ENCODE peak calls at places on chromosomes 13 and 19, in five cellular contexts. B, V, X, Z and J are unnamed samples.

GRCh38 chr19:46299004-46299509 is 2.2 kb downstream of the HIF3A start:
- DNase-seq in B (no peak), Z (no peak), V (no peak), X (peak), J (peak)

GRCh38 chr13:51318876-51319275 is 20.6 kb upstream of the SERPINE3 start:
- DNase-seq in Z (no peak), B (no peak), V (no peak), X (no peak), J (no peak)

GRCh38 chr13:23750383-23751121 is 138.6 kb downstream of the MIPEP start:
- DNase-seq in B (no peak), V (no peak), Z (no peak), X (no peak), J (no peak)

GRCh38 chr13:98509271-98510155 is 67.4 kb downstream of the STK24 start:
- DNase-seq in V (peak), X (peak), Z (peak), B (no peak), J (peak)

GRCh38 chr13:79589605-79590511 is 108.9 kb downstream of the NDFIP2 start:
- DNase-seq in V (no peak), Z (no peak), X (no peak), B (no peak), J (no peak)

GRCh38 chr19:35247526-35248309 is 1.1 kb upstream of the LSR start:
- DNase-seq in V (peak), Z (peak), X (peak), B (peak), J (peak)

GRCh38 chr13:53200498-53201453 is 172.2 kb downstream of the OLFM4 start:
- DNase-seq in V (no peak), X (no peak), Z (no peak), B (peak), J (no peak)

GRCh38 chr13:114145256-114145655 is 12.8 kb upstream of the RASA3 start:
- DNase-seq in X (no peak), B (no peak), V (no peak), Z (no peak), J (no peak)

GRCh38 chr19:4061683-4062575 is 4.8 kb downstream of the ZBTB7A start:
- DNase-seq in V (no peak), Z (no peak), B (peak), X (no peak), J (no peak)

GRCh38 chr19:4069331-4069959 is 2.7 kb upstream of the ZBTB7A start:
- DNase-seq in Z (no peak), V (no peak), X (no peak), B (peak), J (no peak)

GRCh38 chr13:98451676-98452105 is 125.2 kb downstream of the STK24 start:
- DNase-seq in B (no peak), V (no peak), X (no peak), Z (no peak), J (no peak)

GRCh38 chr19:45972081-45972943 is 1.4 kb downstream of the NOVA2 start:
- DNase-seq in Z (no peak), X (no peak), B (no peak), V (no peak), J (no peak)

GRCh38 chr13:94232956-94233355 is 246.5 kb downstream of the DCT start:
- DNase-seq in Z (no peak), V (no peak), B (no peak), X (no peak), J (no peak)

GRCh38 chr13:32255744-32256120 is 59.4 kb downstream of the ZAR1L start:
- DNase-seq in X (peak), B (no peak), Z (no peak), V (no peak), J (no peak)

GRCh38 chr19:4379383-4380253 is 20.7 kb downstream of the SH3GL1 start:
- DNase-seq in B (no peak), X (no peak), Z (no peak), V (peak), J (peak)

GRCh38 chr13:84050551-84050950 is 168.3 kb upstream of the SLITRK1 start:
- DNase-seq in B (no peak), V (no peak), Z (no peak), X (no peak), J (no peak)

GRCh38 chr19:8655340-8655709 is 24.9 kb downstream of the NFILZ start:
- DNase-seq in X (no peak), Z (peak), B (no peak), V (no peak), J (no peak)

GRCh38 chr19:10848208-10848843 is at the start of gene C19orf38:
- DNase-seq in Z (no peak), X (no peak), V (no peak), B (no peak), J (no peak)

GRCh38 chr19:45645068-45645630 is 6.0 kb upstream of the EML2 start:
- DNase-seq in X (no peak), Z (no peak), V (no peak), B (no peak), J (no peak)

GRCh38 chr19:40598918-40599307 is 2.3 kb upstream of the LTBP4 start:
- DNase-seq in X (no peak), Z (no peak), V (no peak), B (no peak), J (no peak)

GRCh38 chr13:79999601-80000000 is 341.3 kb downstream of the SPRY2 start:
- DNase-seq in B (no peak), V (no peak), X (no peak), Z (no peak), J (no peak)

GRCh38 chr13:111552891-111553637 is 232.6 kb downstream of the TEX29 start:
- DNase-seq in V (no peak), X (no peak), B (no peak), Z (no peak), J (no peak)

GRCh38 chr19:36973021-36973843 is 57.1 kb downstream of the ZNF568 start:
- DNase-seq in Z (peak), V (peak), X (no peak), B (peak), J (no peak)

GRCh38 chr19:19900574-19901444 is at the start of gene ZNF93:
- DNase-seq in B (peak), Z (peak), V (peak), X (peak), J (no peak)

GRCh38 chr13:102948006-102948405 is 102.2 kb downstream of the ERCC5 start:
- DNase-seq in X (no peak), Z (no peak), B (no peak), V (no peak), J (no peak)

GRCh38 chr19:18746393-18747167 is 44.5 kb downstream of the COMP start:
- DNase-seq in Z (no peak), V (no peak), B (peak), X (no peak), J (no peak)

GRCh38 chr19:45526143-45526542 is 18.9 kb downstream of the VASP start:
- DNase-seq in X (peak), V (no peak), Z (peak), B (peak), J (peak)

GRCh38 chr19:18093439-18094161 is 4.0 kb upstream of the MAST3 start:
- DNase-seq in Z (peak), B (peak), V (no peak), X (peak), J (peak)

GRCh38 chr19:1113278-1113985 is 9.6 kb downstream of the GPX4 start:
- DNase-seq in B (peak), V (peak), X (peak), Z (peak), J (peak)

GRCh38 chr19:1116726-1117581 is 13.2 kb downstream of the GPX4 start:
- DNase-seq in V (no peak), X (no peak), Z (no peak), B (peak), J (no peak)

GRCh38 chr19:1117654-1118053 is 13.9 kb downstream of the GPX4 start:
- DNase-seq in B (no peak), V (no peak), X (no peak), Z (no peak), J (no peak)

GRCh38 chr19:1113986-1114483 is 10.2 kb downstream of the GPX4 start:
- DNase-seq in V (no peak), Z (no peak), B (no peak), X (no peak), J (no peak)

GRCh38 chr19:1115646-1116420 is 12.0 kb downstream of the GPX4 start:
- DNase-seq in Z (no peak), V (no peak), B (no peak), X (no peak), J (no peak)
- TF ChIP-seq JUNB in Z (no peak), V (no peak), B (no peak), X (no peak), J (no peak)

GRCh38 chr19:42831221-42832019 is 48.1 kb downstream of the PSG1 start:
- DNase-seq in X (peak), V (no peak), Z (no peak), B (no peak), J (peak)
- TF ChIP-seq REST in X (no peak), V (no peak), Z (no peak), B (no peak), J (no peak)

GRCh38 chr19:50926144-50926543 is 14.9 kb upstream of the KLK4 start:
- DNase-seq in Z (no peak), B (no peak), V (no peak), X (no peak), J (no peak)

GRCh38 chr19:50924576-50924975 is 13.4 kb upstream of the KLK4 start:
- DNase-seq in B (no peak), X (no peak), V (no peak), Z (no peak), J (no peak)

GRCh38 chr19:50922316-50922853 is 11.2 kb upstream of the KLK4 start:
- DNase-seq in B (peak), Z (peak), V (peak), X (peak), J (peak)

GRCh38 chr19:50925734-50926133 is 14.5 kb upstream of the KLK4 start:
- DNase-seq in Z (no peak), B (no peak), V (no peak), X (no peak), J (peak)

DNA sequence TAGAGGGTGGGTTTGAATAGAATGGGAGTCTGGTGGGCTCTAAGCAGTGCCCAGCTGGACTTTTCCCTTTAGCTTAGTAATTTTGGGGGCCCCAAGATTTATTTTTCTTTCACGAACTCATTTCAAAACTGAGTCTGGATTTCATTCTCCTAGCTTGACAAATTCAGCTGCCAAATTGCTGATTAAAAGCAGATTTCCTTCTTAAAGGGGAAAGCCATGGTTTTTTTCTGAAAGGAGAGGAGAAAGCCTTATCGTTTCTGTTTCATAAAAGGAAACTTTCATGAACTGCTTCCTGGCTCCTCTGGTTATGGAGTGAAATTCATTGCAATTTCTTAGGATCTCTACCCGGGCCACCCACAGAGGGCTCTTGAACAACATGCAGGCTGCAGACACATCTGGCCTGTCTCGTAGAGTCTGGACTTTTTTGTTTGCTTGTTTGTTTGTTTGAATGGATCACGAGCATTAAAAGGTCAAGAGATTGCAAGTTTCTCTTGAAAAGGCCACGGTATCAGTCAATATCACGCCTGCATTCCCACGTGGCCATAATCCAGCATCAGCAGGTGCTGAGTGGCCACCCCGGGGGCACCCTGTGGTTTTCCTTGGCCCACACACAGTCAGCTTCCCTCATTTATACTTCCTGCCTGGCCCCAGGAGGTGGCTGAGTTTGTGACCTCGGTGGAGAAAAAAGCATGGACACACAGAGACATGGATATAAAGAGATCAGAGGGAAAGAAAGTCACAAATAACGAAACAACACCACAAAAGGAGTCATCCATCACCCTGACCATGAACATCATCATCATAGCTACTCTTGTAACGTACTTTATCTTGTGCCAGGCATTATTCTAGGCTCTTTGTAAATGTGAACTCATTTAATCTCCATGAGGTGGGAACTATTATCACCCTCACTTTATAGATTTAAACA is 10.5 kb upstream of the KLK4 start:
- DNase-seq in B (peak), Z (no peak), V (no peak), X (no peak), J (no peak)
- H3K4me2 ChIP-seq in B (peak), Z (no peak), V (no peak), X (no peak), J (peak)

DNA sequence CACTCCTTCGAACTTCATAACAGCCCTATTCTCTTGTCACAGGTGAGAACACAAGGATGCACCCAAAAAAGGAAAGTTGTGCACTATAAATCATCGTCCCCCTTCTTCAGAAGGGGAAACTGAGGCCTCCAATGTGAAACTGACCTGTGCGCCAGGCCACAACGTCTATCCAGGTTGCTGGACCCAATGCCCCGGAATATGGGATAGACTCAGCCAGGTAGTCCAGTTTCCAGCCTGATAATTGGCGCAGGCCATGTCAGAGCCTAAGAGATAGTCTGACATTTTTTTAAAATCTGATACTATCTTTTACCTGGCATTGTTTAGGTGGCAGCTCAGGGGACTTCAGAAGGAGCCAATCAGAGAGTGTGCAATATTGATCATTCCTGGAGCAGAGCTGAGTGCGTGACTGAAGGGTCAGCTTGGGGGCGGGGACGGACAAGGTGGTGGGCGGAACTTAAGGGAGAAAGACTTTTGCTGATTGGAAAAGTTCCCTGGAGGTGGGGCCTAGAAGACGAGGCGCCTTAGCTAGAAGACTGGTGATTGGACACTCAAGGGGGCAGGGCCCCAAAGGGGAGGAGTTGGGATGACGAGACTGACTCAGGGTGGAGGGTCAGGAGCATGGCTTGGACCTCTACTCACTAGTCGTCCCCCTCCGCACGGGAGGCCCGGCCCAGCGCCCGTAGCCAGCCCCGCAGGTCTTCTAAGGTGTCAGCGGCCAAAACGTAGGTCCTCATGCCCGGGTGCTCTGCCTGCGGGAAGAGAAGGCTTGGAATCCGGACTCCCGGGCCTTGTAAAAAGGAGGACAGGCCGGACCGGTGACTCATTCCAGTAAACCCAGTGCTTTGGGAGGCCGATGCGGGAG is 8.5 kb downstream of the PLEKHA4 start:
- DNase-seq in B (peak), V (no peak), Z (peak), X (no peak), J (no peak)
- TF ChIP-seq JUNB in B (no peak), V (no peak), Z (no peak), X (no peak), J (no peak)

GRCh38 chr13:40235160-40235796 is 431.2 kb downstream of the FOXO1 start:
- DNase-seq in B (no peak), V (no peak), Z (no peak), X (no peak), J (no peak)
- TF ChIP-seq REST in B (no peak), V (no peak), Z (no peak), X (no peak), J (no peak)